ENCODE peak calls at places on chromosomes 13 and 19, in seven cellular contexts. I is Calu3, J is Kasumi-1, Z is T-helper 9 cell, F is MV-4-11, M is hippocampal formation, P is AG10803. L is an unnamed sample.

GRCh38 chr19:22914646-22915045 is 82.6 kb downstream of the ZNF723 start:
- DNase-seq in J (no peak), Z (no peak), M (no peak), I (no peak), P (no peak), F (no peak), L (no peak)

GRCh38 chr19:12611361-12611699 is 610 bp downstream of the ZNF791 start:
- DNase-seq in M (peak; percentile 28), Z (no peak), F (peak; percentile 32), P (peak; percentile 74), J (no peak), I (peak; percentile 50), L (peak; percentile 54)

GRCh38 chr19:39969681-39970423 is 1.1 kb upstream of the PSMC4 start:
- DNase-seq in P (no peak), F (no peak), I (no peak), M (no peak), J (no peak), Z (no peak), L (no peak)

GRCh38 chr19:14954071-14954655 is 12.9 kb downstream of the OR7C2 start:
- DNase-seq in J (no peak), F (no peak), P (no peak), Z (no peak), I (peak; percentile 2), M (no peak), L (no peak)

GRCh38 chr13:51234676-51235075 is 12.5 kb downstream of the FAM124A start:
- DNase-seq in P (no peak), F (no peak), Z (no peak), I (no peak), J (no peak), M (no peak), L (no peak)

GRCh38 chr13:44116562-44117315 is 237.0 kb downstream of the LACC1 start:
- DNase-seq in Z (no peak), J (peak; percentile 61), P (peak; percentile 3), I (no peak), F (peak; percentile 73), M (no peak), L (no peak)

GRCh38 chr19:887072-887471 is 5.9 kb downstream of the MED16 start:
- DNase-seq in I (no peak), Z (no peak), P (peak; percentile 86), M (no peak), J (no peak), F (no peak), L (peak; percentile 3)

GRCh38 chr13:109768616-109769015 is 17.8 kb downstream of the IRS2 start:
- DNase-seq in J (no peak), F (no peak), M (no peak), Z (no peak), P (no peak), I (no peak), L (no peak)

GRCh38 chr13:37295046-37295445 is 189.6 kb upstream of the CSNK1A1L start:
- DNase-seq in P (no peak), M (no peak), F (no peak), I (no peak), Z (no peak), J (no peak), L (no peak)

GRCh38 chr13:74570834-74571233 is 436.6 kb upstream of the KLF12 start:
- DNase-seq in I (no peak), P (peak; percentile 58), F (no peak), Z (no peak), M (no peak), J (no peak), L (no peak)

GRCh38 chr13:37869506-37869755 is 141 bp downstream of the TRPC4 start:
- DNase-seq in J (no peak), P (no peak), F (no peak), M (no peak), I (no peak), Z (no peak), L (no peak)

GRCh38 chr19:46704379-46705076 is 12.4 kb downstream of the PRKD2 start:
- DNase-seq in J (peak; percentile 57), P (peak; percentile 33), I (peak; percentile 50), F (peak; percentile 67), M (no peak), Z (peak; percentile 95), L (peak; percentile 63)

GRCh38 chr13:32824671-32825070 is 191.6 kb upstream of the KL start:
- DNase-seq in J (no peak), P (peak; percentile 86), I (no peak), Z (no peak), F (no peak), M (no peak), L (no peak)

GRCh38 chr13:99190147-99190985 is 10.3 kb upstream of the UBAC2 start:
- DNase-seq in J (no peak), Z (no peak), I (no peak), P (no peak), M (no peak), F (no peak), L (no peak)

GRCh38 chr13:51825165-51825592 is 19.8 kb downstream of the TMEM272 start:
- DNase-seq in F (peak; percentile 99), I (no peak), M (no peak), P (peak; percentile 34), Z (no peak), J (peak; percentile 83), L (no peak)

GRCh38 chr19:755063-755462 is 4.2 kb downstream of the MISP start:
- DNase-seq in F (no peak), J (no peak), P (no peak), Z (no peak), I (no peak), M (no peak), L (no peak)

GRCh38 chr19:45361608-45362007 is 8.8 kb downstream of the ERCC2 start:
- DNase-seq in F (no peak), P (no peak), I (no peak), Z (no peak), J (no peak), M (no peak), L (no peak)

GRCh38 chr13:26882731-26883130 is 122.1 kb upstream of the GPR12 start:
- DNase-seq in M (no peak), Z (no peak), I (no peak), F (peak; percentile 54), P (no peak), J (no peak), L (no peak)

GRCh38 chr13:42654212-42654611 is 80.3 kb downstream of the TNFSF11 start:
- DNase-seq in F (no peak), M (no peak), Z (no peak), J (no peak), P (no peak), I (no peak), L (no peak)

GRCh38 chr19:19064811-19065745 is 1.3 kb downstream of the SLC25A42 start:
- DNase-seq in I (peak; percentile 4), J (peak; percentile 20), P (no peak), M (no peak), F (peak; percentile 20), Z (peak; percentile 8), L (no peak)

GRCh38 chr19:18308051-18308947 is 14.6 kb downstream of the LSM4 start:
- DNase-seq in Z (no peak), M (no peak), J (no peak), F (no peak), P (no peak), I (no peak), L (no peak)

GRCh38 chr19:12787458-12787857 is 3.8 kb upstream of the JUNB start:
- DNase-seq in F (no peak), P (no peak), M (no peak), I (no peak), Z (no peak), J (no peak), L (no peak)

GRCh38 chr13:20477394-20477793 is 48.3 kb downstream of the CRYL1 start:
- DNase-seq in Z (no peak), F (no peak), I (no peak), J (no peak), M (no peak), P (no peak), L (no peak)

GRCh38 chr13:102317593-102317992 is 84.3 kb downstream of the FGF14 start:
- DNase-seq in I (no peak), M (no peak), Z (no peak), P (no peak), F (no peak), J (no peak), L (no peak)